ENCODE peak calls at places on chromosomes 12 and 14, in nine cellular contexts. S is ACHN, J is AG08396, G is pons, O is psoas muscle, Q is ELF-1, C is T-cell, N is renal cortical epithelial cell, M is heart left ventricle. F is an unnamed sample.

GRCh38 chr12:128969480-128970055 is 116.3 kb downstream of the GLT1D1 start:
- DNase-seq in S (peak; percentile 42), J (no peak), N (no peak), M (no peak), Q (peak; percentile 82), G (peak; percentile 11), O (no peak), C (no peak), F (no peak)

GRCh38 chr12:99213047-99213446 is 434.5 kb upstream of the GARIN6 start:
- DNase-seq in Q (no peak), M (no peak), G (no peak), S (no peak), O (no peak), J (no peak), N (no peak), C (no peak), F (no peak)

GRCh38 chr14:30191639-30192279 is 264.1 kb upstream of the PRKD1 start:
- DNase-seq in O (no peak), C (no peak), Q (no peak), N (no peak), J (no peak), S (no peak), M (no peak), G (no peak), F (no peak)

GRCh38 chr14:71103662-71104484 is 196.6 kb downstream of the PCNX1 start:
- DNase-seq in G (peak; percentile 65), S (peak; percentile 47), O (no peak), Q (no peak), J (peak; percentile 35), C (no peak), N (peak; percentile 70), M (no peak), F (peak; percentile 62)

GRCh38 chr12:66647034-66647691 is 31.7 kb downstream of the GRIP1 start:
- DNase-seq in O (no peak), Q (no peak), C (no peak), M (no peak), N (peak; percentile 98), G (no peak), J (peak; percentile 64), S (peak; percentile 100), F (peak; percentile 86)

GRCh38 chr14:104977681-104978647 is at the start of gene AHNAK2:
- DNase-seq in G (no peak), N (peak; percentile 46), Q (peak; percentile 79), J (peak; percentile 89), M (peak; percentile 84), C (peak; percentile 11), S (peak; percentile 87), O (peak; percentile 85), F (peak; percentile 70)

GRCh38 chr12:39613525-39613924 is 6.1 kb downstream of the ABCD2 start:
- DNase-seq in O (no peak), M (no peak), J (no peak), Q (no peak), G (no peak), N (no peak), C (no peak), S (no peak), F (no peak)

GRCh38 chr12:90233168-90234100 is 524.8 kb upstream of the ATP2B1 start:
- DNase-seq in G (no peak), C (no peak), M (no peak), J (no peak), S (no peak), O (no peak), Q (no peak), N (no peak), F (peak; percentile 43)

GRCh38 chr14:55451398-55451797 is 11.0 kb upstream of the TBPL2 start:
- DNase-seq in M (no peak), J (no peak), S (no peak), Q (no peak), G (no peak), C (no peak), O (no peak), N (peak; percentile 16), F (peak; percentile 20)

GRCh38 chr14:52906141-52906601 is 44.7 kb downstream of the FERMT2 start:
- DNase-seq in J (peak; percentile 26), M (no peak), C (no peak), G (no peak), O (no peak), S (peak; percentile 79), N (peak; percentile 93), Q (no peak), F (peak; percentile 90)

GRCh38 chr14:106625181-106625580 is 1098.8 kb downstream of the TMEM121 start:
- DNase-seq in Q (no peak), M (no peak), J (no peak), S (no peak), G (no peak), O (no peak), C (no peak), N (no peak), F (no peak)

GRCh38 chr12:108033091-108033490 is 96.0 kb upstream of the WSCD2 start:
- DNase-seq in Q (peak; percentile 78), M (no peak), C (no peak), O (no peak), N (no peak), S (no peak), J (no peak), G (no peak), F (no peak)

GRCh38 chr14:75559451-75560187 is 18.8 kb upstream of the FLVCR2 start:
- DNase-seq in J (no peak), G (no peak), S (no peak), O (peak; percentile 24), N (peak; percentile 88), M (no peak), Q (no peak), C (no peak), F (peak; percentile 93)

GRCh38 chr12:100075598-100075997 is 67.1 kb downstream of the BLTP3B start:
- DNase-seq in M (no peak), O (no peak), G (no peak), C (no peak), J (no peak), N (no peak), Q (no peak), S (no peak), F (peak; percentile 15)

GRCh38 chr14:42994001-42994736 is 1387.5 kb downstream of the LRFN5 start:
- DNase-seq in J (no peak), C (no peak), G (no peak), O (no peak), N (peak; percentile 22), S (no peak), M (no peak), Q (no peak), F (peak; percentile 21)

GRCh38 chr12:27014085-27014858 is at the start of gene TM7SF3:
- DNase-seq in J (peak; percentile 96), C (peak; percentile 95), N (peak; percentile 67), G (peak; percentile 88), M (peak; percentile 94), S (peak; percentile 97), O (peak; percentile 94), Q (peak; percentile 95), F (peak; percentile 84)

GRCh38 chr14:104979758-104980591 is 1.8 kb upstream of the AHNAK2 start:
- DNase-seq in N (peak; percentile 74), C (no peak), O (peak; percentile 78), Q (no peak), G (no peak), S (peak; percentile 69), J (no peak), M (peak; percentile 88), F (peak; percentile 57)

GRCh38 chr14:29805415-29806123 is 122.1 kb downstream of the PRKD1 start:
- DNase-seq in O (peak; percentile 69), C (no peak), Q (no peak), M (peak; percentile 76), N (peak; percentile 96), G (no peak), S (peak; percentile 76), J (peak; percentile 60), F (peak; percentile 90)

GRCh38 chr12:25433581-25434325 is 119.3 kb downstream of the LMNTD1 start:
- DNase-seq in J (no peak), M (no peak), N (peak; percentile 22), O (no peak), G (no peak), C (no peak), Q (no peak), S (peak; percentile 24), F (peak; percentile 61)

GRCh38 chr12:116443706-116444589 is 115.2 kb upstream of the MAP1LC3B2 start:
- DNase-seq in N (no peak), M (no peak), O (no peak), C (no peak), S (no peak), G (no peak), Q (no peak), J (no peak), F (peak; percentile 65)

GRCh38 chr14:91250912-91251311 is 6.4 kb upstream of the GPR68 start:
- DNase-seq in M (no peak), J (no peak), Q (no peak), G (no peak), O (no peak), C (no peak), S (no peak), N (no peak), F (no peak)

GRCh38 chr12:7729683-7730195 is 17.4 kb downstream of the CLEC4C start:
- DNase-seq in O (no peak), C (no peak), G (no peak), M (no peak), N (no peak), Q (no peak), S (no peak), J (no peak), F (no peak)

GRCh38 chr14:95328876-95329503 is 9.3 kb upstream of the CLMN start:
- DNase-seq in O (no peak), Q (no peak), S (no peak), N (peak; percentile 47), C (no peak), J (no peak), G (no peak), M (no peak), F (peak; percentile 75)

GRCh38 chr12:14664434-14665023 is 31.9 kb downstream of the GUCY2C start:
- DNase-seq in Q (no peak), C (peak; percentile 4), O (no peak), S (peak; percentile 70), N (peak; percentile 59), G (peak; percentile 52), J (peak; percentile 17), M (no peak), F (peak; percentile 42)

GRCh38 chr14:95828649-95829265 is 47.9 kb upstream of the TUNAR start:
- DNase-seq in S (no peak), N (no peak), M (no peak), C (no peak), G (no peak), J (no peak), Q (no peak), O (no peak), F (no peak)

GRCh38 chr12:34526946-34527345 is 504.6 kb downstream of the ALG10 start:
- DNase-seq in J (no peak), M (no peak), N (no peak), G (no peak), Q (no peak), C (no peak), S (no peak), O (no peak), F (peak; percentile 66)